ENCODE peak calls at places on chromosomes 2 and 18, in four cellular contexts. T, Z, S and M are unnamed samples. For H3K4me1, the result is how much of the 10 kb centered on the place peaks cover.

GRCh38 chr18:11909597-11910026 is 1.5 kb upstream of the MPPE1 start:
- DNase-seq in S (no peak), T (peak), Z (peak), M (peak)

GRCh38 chr2:239035997-239036731 is 188.3 kb downstream of the TWIST2 start:
- DNase-seq in S (no peak), T (no peak), Z (no peak), M (no peak)

GRCh38 chr2:146997945-146998344 is 846.9 kb upstream of the ACVR2A start:
- DNase-seq in T (no peak), Z (peak), S (no peak), M (no peak)

GRCh38 chr18:75497576-75497975 is 70.1 kb upstream of the SMIM21 start:
- DNase-seq in Z (no peak), S (no peak), T (no peak), M (no peak)

GRCh38 chr2:26591619-26592505 is 49.3 kb downstream of the CIB4 start:
- DNase-seq in T (peak), Z (no peak), S (no peak), M (no peak)

GRCh38 chr2:105576440-105577241 is 168.1 kb upstream of the NCK2 start:
- DNase-seq in T (peak), S (no peak), Z (peak), M (peak)

GRCh38 chr2:74481961-74482800 is 617 bp downstream of the CCDC142 start:
- DNase-seq in S (no peak), T (peak), Z (peak), M (peak)

GRCh38 chr2:183951636-183952035 is 646.7 kb upstream of the ZNF804A start:
- DNase-seq in S (no peak), Z (no peak), T (no peak), M (peak)

GRCh38 chr2:26669099-26669498 is 23.4 kb upstream of the KCNK3 start:
- DNase-seq in T (no peak), S (no peak), Z (no peak), M (no peak)

GRCh38 chr18:3799515-3799914 is 349.5 kb downstream of the TGIF1 start:
- DNase-seq in T (no peak), Z (peak), S (no peak), M (no peak)

GRCh38 chr18:32289480-32290075 is 99.7 kb downstream of the MEP1B start:
- DNase-seq in S (no peak), Z (peak), T (peak), M (peak)

GRCh38 chr2:88694015-88694414 is 2.5 kb downstream of the RPIA start:
- DNase-seq in T (no peak), Z (no peak), S (no peak), M (no peak)
- H3K4me1 ChIP-seq in T (under half), Z (under half), S (under half), M (under half)

DNA sequence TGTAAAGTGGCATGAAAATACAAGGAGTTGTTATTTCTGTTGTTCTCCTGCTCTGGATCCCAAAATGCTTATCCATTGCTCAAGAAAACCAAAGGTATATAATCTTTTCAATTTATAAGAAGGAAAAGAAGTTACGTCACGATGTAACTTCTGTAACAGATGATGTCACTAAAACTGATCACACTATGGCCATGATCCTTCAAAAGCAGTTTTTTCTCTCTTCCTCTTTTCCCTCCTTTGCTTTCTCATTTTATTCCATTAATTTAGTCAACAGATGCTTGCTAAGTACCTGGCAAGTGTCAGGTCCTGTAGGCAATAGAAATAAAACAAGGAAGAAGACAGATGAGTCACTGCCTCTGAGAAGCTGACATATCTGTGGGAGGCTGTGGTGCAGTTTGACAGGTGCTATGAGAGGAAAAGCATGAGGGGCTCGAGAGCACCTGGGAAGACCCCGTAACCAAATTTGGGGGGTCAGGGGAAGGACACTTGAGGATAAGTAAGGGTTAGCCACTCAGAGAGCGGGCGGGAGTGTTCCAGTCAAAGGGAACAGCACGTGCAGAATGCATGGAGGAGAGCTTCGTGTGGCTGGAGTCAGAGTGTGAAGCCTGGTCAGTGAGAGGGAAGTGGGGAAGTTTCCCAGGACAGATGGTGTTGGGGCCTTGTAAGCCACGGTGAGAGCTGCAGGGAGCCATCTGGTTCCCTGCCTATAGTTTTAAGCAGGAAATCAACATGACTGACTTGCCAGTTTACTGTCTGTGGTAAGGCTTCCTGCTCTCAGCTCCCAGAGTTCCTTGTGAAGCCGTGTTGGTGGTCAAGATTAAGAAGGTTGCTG is 198.9 kb upstream of the FOSL2 start:
- DNase-seq in S (no peak), T (no peak), Z (no peak), M (no peak)
- H3K9ac ChIP-seq in S (no peak), T (no peak), Z (no peak), M (no peak)

GRCh38 chr2:69993708-69994107 is 32.3 kb upstream of the ASPRV1 start:
- DNase-seq in S (no peak), Z (no peak), T (no peak), M (no peak)

GRCh38 chr2:69992310-69993047 is 31.0 kb upstream of the ASPRV1 start:
- DNase-seq in T (no peak), Z (no peak), S (no peak), M (no peak)

GRCh38 chr2:69994166-69994565 is 32.7 kb upstream of the ASPRV1 start:
- DNase-seq in S (no peak), T (no peak), Z (no peak), M (no peak)

GRCh38 chr2:69995511-69995910 is 34.1 kb upstream of the ASPRV1 start:
- DNase-seq in Z (no peak), T (no peak), S (no peak), M (no peak)

DNA sequence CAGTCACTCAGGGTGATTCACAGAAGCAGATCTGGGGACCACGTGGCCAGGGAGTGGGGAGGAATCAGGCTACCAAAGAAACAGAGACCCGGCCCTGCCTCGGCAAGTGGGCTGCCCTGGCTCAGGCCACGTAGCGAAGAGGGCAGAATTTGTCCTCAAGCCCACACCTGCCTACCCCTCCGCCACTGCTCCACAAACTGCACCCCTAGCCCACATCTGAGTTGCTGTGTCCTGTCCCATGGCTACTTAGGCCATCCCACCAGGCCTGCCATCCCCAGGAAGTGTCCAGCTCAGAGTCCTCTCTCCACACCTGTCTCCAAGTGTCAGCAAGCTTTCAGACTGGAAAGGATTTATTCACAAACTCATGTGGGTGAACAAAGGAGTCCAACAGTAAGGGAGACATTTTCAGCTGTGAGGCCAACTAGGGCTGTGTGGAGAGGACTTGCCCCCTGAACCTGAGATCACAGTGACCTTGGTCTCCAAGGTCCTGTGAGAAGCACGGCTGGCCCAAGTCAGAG is 31.7 kb upstream of the ASPRV1 start:
- DNase-seq in S (no peak), T (no peak), Z (no peak), M (no peak)
- H3K4me3 ChIP-seq in S (no peak), T (no peak), Z (no peak), M (no peak)

GRCh38 chr2:55109219-55109891 is 59.1 kb upstream of the RTN4 start:
- DNase-seq in T (no peak), Z (peak), S (no peak), M (peak)

GRCh38 chr2:55111230-55111569 is 60.9 kb upstream of the RTN4 start:
- DNase-seq in S (no peak), Z (no peak), T (no peak), M (no peak)

GRCh38 chr2:55112229-55113016 is 62.2 kb upstream of the RTN4 start:
- DNase-seq in Z (peak), T (no peak), S (no peak), M (peak)

GRCh38 chr2:55113976-55114564 is 63.8 kb upstream of the RTN4 start:
- DNase-seq in Z (peak), T (no peak), S (no peak), M (no peak)

GRCh38 chr2:55111570-55112228 is 61.4 kb upstream of the RTN4 start:
- DNase-seq in T (no peak), S (peak), Z (peak), M (peak)
- H3K4me1 ChIP-seq in T (under half), S (under half), Z (half or more), M (half or more)